ENCODE peak calls at places on chromosomes 16 and 17, in seven cellular contexts. S, Q, R, T, P, N and U are unnamed samples.
A peak's percentile ranks its signal among the peaks of the same experiment; 100 is the strongest.

GRCh38 chr17:16419929-16420271 is 4.5 kb downstream of the TRPV2 start:
- DNase-seq in S (peak; percentile 92), Q (no peak), R (no peak), T (no peak), P (peak; percentile 86), N (no peak), U (no peak)

GRCh38 chr16:977096-977701 is 4.4 kb upstream of the SOX8 start:
- DNase-seq in S (no peak), Q (no peak), R (no peak), T (no peak), P (no peak), N (no peak), U (no peak)

GRCh38 chr16:86227801-86228200 is 282.5 kb upstream of the FOXF1 start:
- DNase-seq in S (no peak), Q (no peak), R (no peak), T (no peak), P (peak; percentile 32), N (no peak), U (no peak)

GRCh38 chr17:58156839-58157803 is 8.9 kb downstream of the OR4D1 start:
- DNase-seq in S (peak; percentile 3), Q (peak; percentile 34), R (peak; percentile 75), T (peak; percentile 48), P (no peak), N (peak; percentile 78), U (peak; percentile 86)

GRCh38 chr17:1267471-1267947 is 2.7 kb upstream of the BHLHA9 start:
- DNase-seq in S (no peak), Q (peak; percentile 28), R (peak; percentile 27), T (no peak), P (no peak), N (no peak), U (peak; percentile 32)

GRCh38 chr17:30372755-30373154 is 6.0 kb upstream of the CPD start:
- DNase-seq in S (no peak), Q (peak; percentile 29), R (peak; percentile 86), T (no peak), P (peak; percentile 80), N (no peak), U (no peak)

GRCh38 chr16:85659805-85660511 is 28.8 kb downstream of the GINS2 start:
- DNase-seq in S (peak; percentile 67), Q (peak; percentile 60), R (peak; percentile 83), T (peak; percentile 68), P (peak; percentile 41), N (peak; percentile 98), U (peak; percentile 85)

GRCh38 chr17:43779145-43780125 is 658 bp upstream of the DUSP3 start:
- DNase-seq in S (peak; percentile 62), Q (no peak), R (peak; percentile 69), T (peak; percentile 48), P (peak; percentile 25), N (no peak), U (peak; percentile 66)

GRCh38 chr17:79801156-79802038 is 4.5 kb upstream of the CBX8 start:
- DNase-seq in S (no peak), Q (peak; percentile 38), R (no peak), T (no peak), P (no peak), N (no peak), U (peak; percentile 60)

GRCh38 chr17:42408076-42408475 is 15.0 kb downstream of the CAVIN1 start:
- DNase-seq in S (no peak), Q (no peak), R (no peak), T (no peak), P (no peak), N (no peak), U (peak; percentile 70)

GRCh38 chr17:79943354-79944241 is 92.1 kb downstream of the TBC1D16 start:
- DNase-seq in S (no peak), Q (no peak), R (no peak), T (no peak), P (no peak), N (no peak), U (peak; percentile 31)

GRCh38 chr17:78538033-78538776 is 39.0 kb downstream of the DNAH17 start:
- DNase-seq in S (no peak), Q (no peak), R (peak; percentile 32), T (no peak), P (no peak), N (no peak), U (no peak)

GRCh38 chr17:79506150-79506870 is 104.5 kb downstream of the RBFOX3 start:
- DNase-seq in S (no peak), Q (no peak), R (no peak), T (no peak), P (no peak), N (no peak), U (no peak)

GRCh38 chr16:929227-929669 is 41.5 kb downstream of the LMF1 start:
- DNase-seq in S (no peak), Q (no peak), R (no peak), T (no peak), P (no peak), N (no peak), U (peak; percentile 60)

GRCh38 chr17:10460062-10460461 is 9.3 kb downstream of the MYH4 start:
- DNase-seq in S (no peak), Q (no peak), R (no peak), T (no peak), P (no peak), N (no peak), U (no peak)

GRCh38 chr17:30095507-30096244 is 20.9 kb upstream of the NSRP1 start:
- DNase-seq in S (peak; percentile 86), Q (peak; percentile 93), R (peak; percentile 77), T (peak; percentile 44), P (peak; percentile 82), N (no peak), U (peak; percentile 41)

GRCh38 chr16:49972280-49972679 is 52.7 kb upstream of the CNEP1R1 start:
- DNase-seq in S (no peak), Q (no peak), R (no peak), T (no peak), P (no peak), N (no peak), U (no peak)

GRCh38 chr16:49978569-49979326 is 46.3 kb upstream of the CNEP1R1 start:
- DNase-seq in S (no peak), Q (no peak), R (no peak), T (no peak), P (no peak), N (no peak), U (no peak)

GRCh38 chr16:49980166-49980565 is 44.9 kb upstream of the CNEP1R1 start:
- DNase-seq in S (no peak), Q (peak; percentile 68), R (peak; percentile 87), T (no peak), P (peak; percentile 7), N (no peak), U (no peak)

DNA sequence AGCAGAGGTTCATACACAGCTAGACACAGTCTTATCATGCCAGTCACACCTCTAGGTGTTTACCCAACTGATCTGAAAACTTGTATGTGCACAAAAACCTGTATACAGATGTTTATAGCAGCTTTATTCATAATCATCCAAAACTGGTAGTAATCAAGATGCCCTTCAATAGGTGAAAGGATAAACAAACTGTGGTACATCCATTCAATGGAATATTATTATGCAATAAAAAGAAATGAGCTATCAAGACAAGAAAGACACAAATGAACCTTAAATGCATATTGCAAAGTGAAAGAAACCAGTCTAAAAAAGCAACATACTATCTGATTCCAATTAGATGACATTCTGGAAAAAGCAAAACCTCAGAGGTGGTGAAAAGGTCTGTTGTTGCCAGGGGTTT is 47.6 kb upstream of the CNEP1R1 start:
- DNase-seq in S (no peak), Q (no peak), R (no peak), T (no peak), P (no peak), N (no peak), U (no peak)
- H3K18ac ChIP-seq in S (no peak overlapping the region), Q (no peak overlapping the region), R (no peak overlapping the region), T (no peak overlapping the region), P (no peak overlapping the region), N (no peak overlapping the region), U (no peak overlapping the region)

GRCh38 chr17:34617398-34617797 is 38.0 kb downstream of the TMEM132E start:
- DNase-seq in S (no peak), Q (no peak), R (no peak), T (no peak), P (no peak), N (no peak), U (no peak)

GRCh38 chr17:34622862-34623261 is 43.5 kb downstream of the TMEM132E start:
- DNase-seq in S (no peak), Q (no peak), R (no peak), T (no peak), P (no peak), N (no peak), U (no peak)

GRCh38 chr17:34623856-34624766 is 44.7 kb downstream of the TMEM132E start:
- DNase-seq in S (no peak), Q (peak; percentile 85), R (no peak), T (no peak), P (no peak), N (no peak), U (no peak)

GRCh38 chr17:34619687-34620217 is 40.4 kb downstream of the TMEM132E start:
- DNase-seq in S (no peak), Q (no peak), R (no peak), T (no peak), P (no peak), N (no peak), U (no peak)

DNA sequence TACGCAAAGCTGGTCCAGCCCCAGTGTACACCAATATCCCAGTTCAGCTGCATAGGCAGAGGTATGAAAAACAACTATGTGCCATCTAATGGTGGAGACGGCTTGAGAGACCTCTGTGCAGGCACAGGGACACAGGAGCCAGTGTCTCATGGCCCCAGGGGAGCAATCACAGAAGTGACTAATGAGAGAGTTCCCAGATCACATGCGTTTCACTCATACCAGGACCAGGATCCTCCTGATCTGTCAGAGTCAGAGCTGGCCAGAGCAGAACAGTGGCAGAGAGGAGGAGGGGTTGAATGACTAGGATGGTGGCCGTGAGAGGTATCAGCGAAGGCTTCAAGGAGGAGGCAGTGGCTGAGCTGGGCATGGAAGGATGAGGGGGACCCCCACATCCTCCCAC is 41.1 kb downstream of the TMEM132E start:
- DNase-seq in S (no peak), Q (peak; percentile 94), R (no peak), T (no peak), P (no peak), N (no peak), U (no peak)
- H3K18ac ChIP-seq in S (no peak overlapping the region), Q (no peak overlapping the region), R (no peak overlapping the region), T (no peak overlapping the region), P (no peak overlapping the region), N (no peak overlapping the region), U (no peak overlapping the region)

DNA sequence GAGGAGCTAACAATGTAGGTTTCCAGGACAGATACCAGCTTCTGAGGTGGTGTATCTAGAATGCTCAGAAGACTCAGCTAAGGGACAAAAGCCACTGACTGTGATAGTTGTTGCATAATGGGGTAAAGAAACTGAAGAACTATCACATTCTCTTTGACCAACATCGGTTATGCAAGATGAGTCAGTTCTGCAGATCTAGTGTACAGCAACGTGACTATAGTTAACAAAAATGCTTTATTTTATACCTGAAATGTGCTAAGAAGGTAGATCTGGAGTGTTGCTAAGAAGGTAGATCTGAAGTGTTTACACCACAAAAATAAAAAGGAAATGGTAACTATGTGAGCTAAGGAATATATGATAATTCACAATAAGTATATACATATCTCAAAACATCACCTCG is 2.5 kb downstream of the KRTAP9-6 start:
- DNase-seq in S (no peak), Q (no peak), R (no peak), T (no peak), P (no peak), N (no peak), U (no peak)
- H3K18ac ChIP-seq in S (no peak overlapping the region), Q (no peak overlapping the region), R (no peak overlapping the region), T (no peak overlapping the region), P (no peak overlapping the region), N (no peak overlapping the region), U (no peak overlapping the region)

DNA sequence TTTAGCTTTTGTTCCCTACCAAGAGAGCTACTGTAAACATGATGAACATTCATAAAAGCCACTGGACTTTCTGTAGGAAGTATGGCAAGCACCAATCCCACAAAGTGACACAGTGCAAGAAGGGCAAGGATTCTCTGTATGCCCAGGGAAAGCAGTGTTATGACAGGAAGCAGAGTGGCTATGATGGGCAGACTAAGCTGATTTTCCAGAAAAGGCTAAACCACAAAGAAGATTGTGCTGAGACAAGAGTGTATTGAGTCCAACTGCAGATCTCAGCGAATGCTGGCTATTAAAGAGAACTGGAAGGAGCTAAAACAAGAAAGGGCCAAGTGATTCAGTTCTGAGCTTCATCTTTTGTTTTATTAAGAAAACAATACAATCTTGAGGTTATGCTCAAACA is 60.5 kb upstream of the EFCAB3 start:
- DNase-seq in S (no peak), Q (no peak), R (no peak), T (no peak), P (no peak), N (no peak), U (no peak)
- H3K18ac ChIP-seq in S (no peak overlapping the region), Q (no peak overlapping the region), R (no peak overlapping the region), T (no peak overlapping the region), P (no peak overlapping the region), N (no peak overlapping the region), U (no peak overlapping the region)